ENCODE peak calls at places on chromosomes 13 and 19, in nine cellular contexts. T is heart left ventricle; F is K562; Q is A549; Y is fibroblast of pulmonary artery; I is fibroblast of lung; X is HFF-Myc; M is psoas muscle; E is CD8-positive, alpha-beta memory T cell. B is an unnamed sample.

GRCh38 chr19:31274266-31274963 is 74.8 kb downstream of the TSHZ3 start:
- DNase-seq in T (no peak), F (no peak), Q (no peak), Y (no peak), I (no peak), X (no peak), M (no peak), E (no peak), B (no peak)

GRCh38 chr19:29492761-29493160 is 33.0 kb upstream of the VSTM2B start:
- DNase-seq in T (no peak), F (no peak), Q (no peak), Y (no peak), I (no peak), X (no peak), M (no peak), E (no peak), B (no peak)

GRCh38 chr19:2164020-2164988 is 571 bp downstream of the DOT1L start:
- DNase-seq in T (no peak), F (peak; percentile 45), Q (no peak), Y (no peak), I (no peak), X (no peak), M (no peak), E (no peak), B (no peak)

GRCh38 chr13:94325148-94325528 is 154.3 kb downstream of the DCT start:
- DNase-seq in T (no peak), F (no peak), Q (no peak), Y (no peak), I (no peak), X (no peak), M (no peak), E (no peak), B (no peak)

GRCh38 chr19:52735734-52736133 is 890 bp upstream of the ZNF611 start:
- DNase-seq in T (peak; percentile 85), F (no peak), Q (no peak), Y (peak; percentile 20), I (peak; percentile 72), X (no peak), M (peak; percentile 78), E (no peak), B (no peak)

GRCh38 chr19:53868091-53868891 is 608 bp downstream of the MYADM start:
- DNase-seq in T (peak; percentile 64), F (peak; percentile 66), Q (peak; percentile 80), Y (peak; percentile 69), I (peak; percentile 58), X (no peak), M (peak; percentile 81), E (peak; percentile 76), B (peak; percentile 67)

GRCh38 chr19:29966594-29967249 is 24.7 kb downstream of the URI1 start:
- DNase-seq in T (no peak), F (no peak), Q (peak; percentile 57), Y (peak; percentile 44), I (peak; percentile 19), X (no peak), M (no peak), E (no peak), B (no peak)

GRCh38 chr13:74061939-74062595 is 72.1 kb downstream of the KLF12 start:
- DNase-seq in T (no peak), F (no peak), Q (no peak), Y (peak; percentile 66), I (peak; percentile 63), X (no peak), M (no peak), E (peak; percentile 53), B (peak; percentile 19)

GRCh38 chr19:2848625-2849024 is 7.3 kb downstream of the ZNF555 start:
- DNase-seq in T (no peak), F (no peak), Q (no peak), Y (no peak), I (no peak), X (peak; percentile 26), M (no peak), E (no peak), B (no peak)

GRCh38 chr13:110023729-110024645 is 237.6 kb upstream of the IRS2 start:
- DNase-seq in T (peak; percentile 36), F (no peak), Q (no peak), Y (peak; percentile 68), I (no peak), X (no peak), M (peak; percentile 61), E (no peak), B (no peak)

GRCh38 chr19:6733338-6734095 is 3.9 kb downstream of the GPR108 start:
- DNase-seq in T (no peak), F (peak; percentile 56), Q (no peak), Y (no peak), I (no peak), X (no peak), M (peak; percentile 54), E (no peak), B (peak; percentile 61)

GRCh38 chr19:6732803-6733337 is 4.5 kb downstream of the GPR108 start:
- DNase-seq in T (no peak), F (no peak), Q (no peak), Y (no peak), I (no peak), X (no peak), M (peak; percentile 45), E (peak; percentile 44), B (peak; percentile 20)

GRCh38 chr19:6736169-6736916 is 1.0 kb downstream of the GPR108 start:
- DNase-seq in T (peak; percentile 74), F (peak; percentile 92), Q (peak; percentile 87), Y (peak; percentile 94), I (peak; percentile 88), X (peak; percentile 66), M (peak; percentile 83), E (peak; percentile 77), B (peak; percentile 83)

GRCh38 chr19:6735181-6735891 is 2.0 kb downstream of the GPR108 start:
- DNase-seq in T (no peak), F (no peak), Q (no peak), Y (no peak), I (no peak), X (no peak), M (peak; percentile 11), E (no peak), B (peak; percentile 18)

DNA sequence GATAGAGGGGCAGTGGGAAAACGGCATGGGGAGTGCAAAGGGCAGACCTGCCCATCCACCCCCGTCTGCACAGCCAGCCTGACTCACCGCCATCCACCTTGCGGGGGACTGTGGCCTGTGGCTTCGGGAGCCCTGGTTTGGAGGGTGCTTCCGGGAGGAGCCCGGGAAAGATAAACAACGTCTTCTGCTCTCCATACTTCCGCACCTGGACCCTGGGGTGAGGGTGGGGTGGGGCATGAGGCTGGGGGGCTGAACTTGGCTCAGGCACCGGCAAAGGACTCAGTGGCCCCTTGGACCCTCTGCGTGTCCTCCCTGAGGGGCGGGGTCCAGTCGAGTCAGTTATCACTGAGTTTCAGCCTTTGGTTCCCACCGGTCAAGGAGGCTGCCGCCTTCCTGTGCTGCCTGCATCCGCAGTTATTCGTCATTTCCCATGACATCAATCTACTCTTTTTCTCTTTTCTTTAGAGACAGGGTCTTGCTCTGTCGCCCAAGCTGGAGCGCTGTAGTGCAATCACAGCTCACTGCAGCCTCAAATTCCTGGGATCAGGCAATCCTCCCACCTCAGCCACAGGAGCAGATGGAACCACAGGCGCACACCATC is 3.2 kb downstream of the GPR108 start:
- DNase-seq in T (no peak), F (peak; percentile 68), Q (no peak), Y (no peak), I (no peak), X (no peak), M (peak; percentile 44), E (peak; percentile 45), B (peak; percentile 8)
- H3K4me3 ChIP-seq in T (no peak overlapping the region), F (no peak overlapping the region), Q (no peak overlapping the region), Y (no peak overlapping the region), I (no peak overlapping the region), X (no peak overlapping the region), M (no peak overlapping the region), E (no peak overlapping the region), B (no peak overlapping the region)

GRCh38 chr19:49337267-49338022 is 2.2 kb downstream of the CD37 start:
- DNase-seq in T (peak; percentile 4), F (no peak), Q (no peak), Y (no peak), I (no peak), X (no peak), M (no peak), E (no peak), B (no peak)
- H3K4me3 ChIP-seq in T (no peak overlapping the region), F (no peak overlapping the region), Q (no peak overlapping the region), Y (no peak overlapping the region), I (no peak overlapping the region), X (no peak overlapping the region), M (no peak overlapping the region), E (no peak overlapping the region), B (no peak overlapping the region)

GRCh38 chr19:45924891-45925447 is 10.4 kb upstream of the NANOS2 start:
- DNase-seq in T (no peak), F (no peak), Q (no peak), Y (no peak), I (no peak), X (no peak), M (no peak), E (no peak), B (no peak)

GRCh38 chr19:45922281-45922680 is 7.7 kb upstream of the NANOS2 start:
- DNase-seq in T (no peak), F (peak; percentile 47), Q (peak; percentile 66), Y (peak; percentile 20), I (no peak), X (no peak), M (peak; percentile 31), E (no peak), B (no peak)

GRCh38 chr19:45929247-45929646 is 14.7 kb upstream of the NANOS2 start:
- DNase-seq in T (no peak), F (no peak), Q (no peak), Y (no peak), I (no peak), X (no peak), M (peak; percentile 10), E (no peak), B (no peak)

GRCh38 chr19:45931055-45931454 is 16.5 kb upstream of the NANOS2 start:
- DNase-seq in T (no peak), F (no peak), Q (no peak), Y (no peak), I (no peak), X (no peak), M (peak; percentile 2), E (no peak), B (no peak)

GRCh38 chr19:45927565-45928261 is 13.1 kb upstream of the NANOS2 start:
- DNase-seq in T (peak; percentile 93), F (peak; percentile 96), Q (peak; percentile 97), Y (peak; percentile 88), I (peak; percentile 84), X (peak; percentile 86), M (peak; percentile 93), E (peak; percentile 93), B (peak; percentile 97)
- H3K4me3 ChIP-seq in T (no peak overlapping the region), F (peak overlapping the region; percentile 2), Q (no peak overlapping the region), Y (peak overlapping the region; percentile 3), I (peak overlapping the region; percentile 6), X (peak overlapping the region; percentile 18), M (peak overlapping the region; percentile 15), E (no peak overlapping the region), B (peak overlapping the region; percentile 33)

GRCh38 chr19:42272535-42272897 is 3.5 kb downstream of the CIC start:
- DNase-seq in T (no peak), F (no peak), Q (no peak), Y (no peak), I (no peak), X (no peak), M (peak; percentile 54), E (peak; percentile 43), B (no peak)
- H3K4me3 ChIP-seq in T (no peak overlapping the region), F (no peak overlapping the region), Q (no peak overlapping the region), Y (no peak overlapping the region), I (no peak overlapping the region), X (no peak overlapping the region), M (no peak overlapping the region), E (no peak overlapping the region), B (no peak overlapping the region)

GRCh38 chr13:26050568-26051230 is 1.1 kb downstream of the SHISA2 start:
- DNase-seq in T (no peak), F (no peak), Q (peak; percentile 2), Y (no peak), I (peak; percentile 48), X (no peak), M (peak; percentile 75), E (no peak), B (peak; percentile 66)
- H3K4me3 ChIP-seq in T (peak overlapping the region; percentile 59), F (no peak overlapping the region), Q (no peak overlapping the region), Y (no peak overlapping the region), I (no peak overlapping the region), X (no peak overlapping the region), M (peak overlapping the region; percentile 73), E (no peak overlapping the region), B (no peak overlapping the region)

B was measured in SK-N-SH.